ENCODE peak calls at places on chromosomes 11 and 22, in seven cellular contexts. One of them, this sample, is unnamed.
A peak's percentile ranks its signal among the peaks of the same experiment; 100 is the strongest.

GRCh38 chr11:19730373-19730772 is 17.7 kb downstream of the NAV2 start:
- DNase-seq in stimulated activated CD4-positive, alpha-beta T cell treated with anti-CD3 and anti-CD28 coated beads, Interleukin-1b, Interleukin-23, amount 100 ng/mL, for 48 hours: no peak
- DNase-seq in NCI-H1436: no peak
- DNase-seq in progenitor cell of endocrine pancreas: no peak
- DNase-seq in M059J: no peak
- DNase-seq in skeletal muscle cell: no peak
- DNase-seq in activated naive CD4-positive, alpha-beta T cell: no peak
- DNase-seq in this sample: no peak

GRCh38 chr11:92707173-92707619 is 262.3 kb upstream of the MTNR1B start:
- DNase-seq in activated naive CD4-positive, alpha-beta T cell: no peak
- DNase-seq in stimulated activated CD4-positive, alpha-beta T cell treated with anti-CD3 and anti-CD28 coated beads, Interleukin-1b, Interleukin-23, amount 100 ng/mL, for 48 hours: no peak
- DNase-seq in M059J: no peak
- DNase-seq in skeletal muscle cell: peak; percentile 69
- DNase-seq in NCI-H1436: peak; percentile 49
- DNase-seq in progenitor cell of endocrine pancreas: no peak
- DNase-seq in this sample: peak; percentile 15

GRCh38 chr11:123046473-123047264 is 15.3 kb downstream of the HSPA8 start:
- DNase-seq in stimulated activated CD4-positive, alpha-beta T cell treated with anti-CD3 and anti-CD28 coated beads, Interleukin-1b, Interleukin-23, amount 100 ng/mL, for 48 hours: no peak
- DNase-seq in skeletal muscle cell: peak; percentile 43
- DNase-seq in NCI-H1436: no peak
- DNase-seq in activated naive CD4-positive, alpha-beta T cell: no peak
- DNase-seq in progenitor cell of endocrine pancreas: no peak
- DNase-seq in M059J: no peak
- DNase-seq in this sample: no peak

GRCh38 chr22:47129902-47130301 is 367.5 kb downstream of the TBC1D22A start:
- DNase-seq in activated naive CD4-positive, alpha-beta T cell: no peak
- DNase-seq in skeletal muscle cell: no peak
- DNase-seq in NCI-H1436: peak; percentile 53
- DNase-seq in M059J: no peak
- DNase-seq in progenitor cell of endocrine pancreas: no peak
- DNase-seq in stimulated activated CD4-positive, alpha-beta T cell treated with anti-CD3 and anti-CD28 coated beads, Interleukin-1b, Interleukin-23, amount 100 ng/mL, for 48 hours: peak; percentile 30
- DNase-seq in this sample: peak; percentile 30

GRCh38 chr22:22168190-22168940 is 76.2 kb upstream of the VPREB1 start:
- DNase-seq in NCI-H1436: peak; percentile 16
- DNase-seq in M059J: peak; percentile 69
- DNase-seq in skeletal muscle cell: peak; percentile 39
- DNase-seq in stimulated activated CD4-positive, alpha-beta T cell treated with anti-CD3 and anti-CD28 coated beads, Interleukin-1b, Interleukin-23, amount 100 ng/mL, for 48 hours: no peak
- DNase-seq in activated naive CD4-positive, alpha-beta T cell: no peak
- DNase-seq in progenitor cell of endocrine pancreas: no peak
- DNase-seq in this sample: no peak

GRCh38 chr22:44622685-44623084 is 79.3 kb upstream of the PRR5 start:
- DNase-seq in M059J: no peak
- DNase-seq in stimulated activated CD4-positive, alpha-beta T cell treated with anti-CD3 and anti-CD28 coated beads, Interleukin-1b, Interleukin-23, amount 100 ng/mL, for 48 hours: no peak
- DNase-seq in skeletal muscle cell: no peak
- DNase-seq in progenitor cell of endocrine pancreas: no peak
- DNase-seq in NCI-H1436: no peak
- DNase-seq in activated naive CD4-positive, alpha-beta T cell: no peak
- DNase-seq in this sample: no peak

GRCh38 chr11:103696130-103696529 is 340.3 kb upstream of the DDI1 start:
- DNase-seq in stimulated activated CD4-positive, alpha-beta T cell treated with anti-CD3 and anti-CD28 coated beads, Interleukin-1b, Interleukin-23, amount 100 ng/mL, for 48 hours: no peak
- DNase-seq in progenitor cell of endocrine pancreas: no peak
- DNase-seq in NCI-H1436: no peak
- DNase-seq in skeletal muscle cell: no peak
- DNase-seq in M059J: no peak
- DNase-seq in activated naive CD4-positive, alpha-beta T cell: no peak
- DNase-seq in this sample: no peak

GRCh38 chr11:126640186-126640585 is 284.7 kb downstream of the ST3GAL4 start:
- DNase-seq in activated naive CD4-positive, alpha-beta T cell: no peak
- DNase-seq in M059J: no peak
- DNase-seq in NCI-H1436: no peak
- DNase-seq in skeletal muscle cell: no peak
- DNase-seq in progenitor cell of endocrine pancreas: no peak
- DNase-seq in stimulated activated CD4-positive, alpha-beta T cell treated with anti-CD3 and anti-CD28 coated beads, Interleukin-1b, Interleukin-23, amount 100 ng/mL, for 48 hours: no peak
- DNase-seq in this sample: peak; percentile 28

GRCh38 chr22:19886605-19887250 is 32.1 kb upstream of the GNB1L start:
- DNase-seq in progenitor cell of endocrine pancreas: no peak
- DNase-seq in activated naive CD4-positive, alpha-beta T cell: no peak
- DNase-seq in stimulated activated CD4-positive, alpha-beta T cell treated with anti-CD3 and anti-CD28 coated beads, Interleukin-1b, Interleukin-23, amount 100 ng/mL, for 48 hours: peak; percentile 28
- DNase-seq in skeletal muscle cell: no peak
- DNase-seq in NCI-H1436: no peak
- DNase-seq in M059J: peak; percentile 36
- DNase-seq in this sample: no peak

GRCh38 chr11:12053606-12054361 is 45.4 kb upstream of the DKK3 start:
- DNase-seq in NCI-H1436: peak; percentile 9
- DNase-seq in activated naive CD4-positive, alpha-beta T cell: no peak
- DNase-seq in progenitor cell of endocrine pancreas: no peak
- DNase-seq in M059J: peak; percentile 74
- DNase-seq in stimulated activated CD4-positive, alpha-beta T cell treated with anti-CD3 and anti-CD28 coated beads, Interleukin-1b, Interleukin-23, amount 100 ng/mL, for 48 hours: no peak
- DNase-seq in skeletal muscle cell: peak; percentile 74
- DNase-seq in this sample: no peak

GRCh38 chr11:80024119-80024518 is 583.3 kb upstream of the TENM4 start:
- DNase-seq in stimulated activated CD4-positive, alpha-beta T cell treated with anti-CD3 and anti-CD28 coated beads, Interleukin-1b, Interleukin-23, amount 100 ng/mL, for 48 hours: no peak
- DNase-seq in activated naive CD4-positive, alpha-beta T cell: no peak
- DNase-seq in NCI-H1436: no peak
- DNase-seq in skeletal muscle cell: no peak
- DNase-seq in M059J: no peak
- DNase-seq in progenitor cell of endocrine pancreas: no peak
- DNase-seq in this sample: no peak

GRCh38 chr11:32121012-32121411 is 30.1 kb downstream of the RCN1 start:
- DNase-seq in skeletal muscle cell: no peak
- DNase-seq in activated naive CD4-positive, alpha-beta T cell: no peak
- DNase-seq in M059J: no peak
- DNase-seq in progenitor cell of endocrine pancreas: no peak
- DNase-seq in NCI-H1436: no peak
- DNase-seq in stimulated activated CD4-positive, alpha-beta T cell treated with anti-CD3 and anti-CD28 coated beads, Interleukin-1b, Interleukin-23, amount 100 ng/mL, for 48 hours: no peak
- DNase-seq in this sample: no peak

GRCh38 chr11:21785351-21785750 is 407.5 kb upstream of the ANO5 start:
- DNase-seq in NCI-H1436: no peak
- DNase-seq in progenitor cell of endocrine pancreas: no peak
- DNase-seq in M059J: no peak
- DNase-seq in skeletal muscle cell: no peak
- DNase-seq in activated naive CD4-positive, alpha-beta T cell: no peak
- DNase-seq in stimulated activated CD4-positive, alpha-beta T cell treated with anti-CD3 and anti-CD28 coated beads, Interleukin-1b, Interleukin-23, amount 100 ng/mL, for 48 hours: no peak
- DNase-seq in this sample: no peak

GRCh38 chr11:11626128-11626527 is 4.3 kb upstream of the GALNT18 start:
- DNase-seq in progenitor cell of endocrine pancreas: no peak
- DNase-seq in NCI-H1436: no peak
- DNase-seq in skeletal muscle cell: no peak
- DNase-seq in stimulated activated CD4-positive, alpha-beta T cell treated with anti-CD3 and anti-CD28 coated beads, Interleukin-1b, Interleukin-23, amount 100 ng/mL, for 48 hours: no peak
- DNase-seq in activated naive CD4-positive, alpha-beta T cell: no peak
- DNase-seq in M059J: peak; percentile 28
- DNase-seq in this sample: no peak

GRCh38 chr11:130389315-130389935 is 39.0 kb downstream of the ADAMTS8 start:
- DNase-seq in progenitor cell of endocrine pancreas: no peak
- DNase-seq in NCI-H1436: no peak
- DNase-seq in skeletal muscle cell: no peak
- DNase-seq in stimulated activated CD4-positive, alpha-beta T cell treated with anti-CD3 and anti-CD28 coated beads, Interleukin-1b, Interleukin-23, amount 100 ng/mL, for 48 hours: no peak
- DNase-seq in M059J: no peak
- DNase-seq in activated naive CD4-positive, alpha-beta T cell: no peak
- DNase-seq in this sample: no peak

GRCh38 chr11:17012712-17013547 is 1.3 kb downstream of the PLEKHA7 start:
- DNase-seq in M059J: peak; percentile 83
- DNase-seq in stimulated activated CD4-positive, alpha-beta T cell treated with anti-CD3 and anti-CD28 coated beads, Interleukin-1b, Interleukin-23, amount 100 ng/mL, for 48 hours: no peak
- DNase-seq in activated naive CD4-positive, alpha-beta T cell: no peak
- DNase-seq in progenitor cell of endocrine pancreas: peak; percentile 42
- DNase-seq in NCI-H1436: no peak
- DNase-seq in skeletal muscle cell: peak; percentile 67
- DNase-seq in this sample: peak; percentile 80

GRCh38 chr22:19844423-19845368 is 10.0 kb downstream of the GNB1L start:
- DNase-seq in stimulated activated CD4-positive, alpha-beta T cell treated with anti-CD3 and anti-CD28 coated beads, Interleukin-1b, Interleukin-23, amount 100 ng/mL, for 48 hours: no peak
- DNase-seq in progenitor cell of endocrine pancreas: no peak
- DNase-seq in M059J: peak; percentile 83
- DNase-seq in activated naive CD4-positive, alpha-beta T cell: no peak
- DNase-seq in skeletal muscle cell: no peak
- DNase-seq in NCI-H1436: no peak
- DNase-seq in this sample: no peak

GRCh38 chr11:7573193-7573557 is 59.4 kb downstream of the PPFIBP2 start:
- DNase-seq in progenitor cell of endocrine pancreas: no peak
- DNase-seq in NCI-H1436: no peak
- DNase-seq in skeletal muscle cell: no peak
- DNase-seq in activated naive CD4-positive, alpha-beta T cell: no peak
- DNase-seq in stimulated activated CD4-positive, alpha-beta T cell treated with anti-CD3 and anti-CD28 coated beads, Interleukin-1b, Interleukin-23, amount 100 ng/mL, for 48 hours: no peak
- DNase-seq in M059J: no peak
- DNase-seq in this sample: no peak

GRCh38 chr11:33724644-33725035 is 11.6 kb downstream of the CD59 start:
- DNase-seq in NCI-H1436: no peak
- DNase-seq in activated naive CD4-positive, alpha-beta T cell: no peak
- DNase-seq in progenitor cell of endocrine pancreas: no peak
- DNase-seq in stimulated activated CD4-positive, alpha-beta T cell treated with anti-CD3 and anti-CD28 coated beads, Interleukin-1b, Interleukin-23, amount 100 ng/mL, for 48 hours: no peak
- DNase-seq in M059J: peak; percentile 66
- DNase-seq in skeletal muscle cell: no peak
- DNase-seq in this sample: no peak

GRCh38 chr11:58913685-58914084 is 25.6 kb upstream of the GLYATL1 start:
- DNase-seq in NCI-H1436: no peak
- DNase-seq in skeletal muscle cell: no peak
- DNase-seq in stimulated activated CD4-positive, alpha-beta T cell treated with anti-CD3 and anti-CD28 coated beads, Interleukin-1b, Interleukin-23, amount 100 ng/mL, for 48 hours: no peak
- DNase-seq in M059J: no peak
- DNase-seq in activated naive CD4-positive, alpha-beta T cell: no peak
- DNase-seq in progenitor cell of endocrine pancreas: no peak
- DNase-seq in this sample: no peak

GRCh38 chr11:64592234-64592615 is 1.2 kb downstream of the SLC22A12 start:
- DNase-seq in activated naive CD4-positive, alpha-beta T cell: no peak
- DNase-seq in skeletal muscle cell: no peak
- DNase-seq in stimulated activated CD4-positive, alpha-beta T cell treated with anti-CD3 and anti-CD28 coated beads, Interleukin-1b, Interleukin-23, amount 100 ng/mL, for 48 hours: no peak
- DNase-seq in M059J: no peak
- DNase-seq in progenitor cell of endocrine pancreas: no peak
- DNase-seq in NCI-H1436: no peak
- DNase-seq in this sample: no peak

GRCh38 chr11:43825217-43825816 is 55.3 kb upstream of the ALKBH3 start:
- DNase-seq in progenitor cell of endocrine pancreas: no peak
- DNase-seq in NCI-H1436: peak; percentile 27
- DNase-seq in skeletal muscle cell: no peak
- DNase-seq in M059J: peak; percentile 40
- DNase-seq in activated naive CD4-positive, alpha-beta T cell: no peak
- DNase-seq in stimulated activated CD4-positive, alpha-beta T cell treated with anti-CD3 and anti-CD28 coated beads, Interleukin-1b, Interleukin-23, amount 100 ng/mL, for 48 hours: no peak
- DNase-seq in this sample: peak; percentile 28

GRCh38 chr22:28813772-28814518 is 13.6 kb upstream of the XBP1 start:
- DNase-seq in NCI-H1436: no peak
- DNase-seq in progenitor cell of endocrine pancreas: no peak
- DNase-seq in stimulated activated CD4-positive, alpha-beta T cell treated with anti-CD3 and anti-CD28 coated beads, Interleukin-1b, Interleukin-23, amount 100 ng/mL, for 48 hours: no peak
- DNase-seq in activated naive CD4-positive, alpha-beta T cell: no peak
- DNase-seq in skeletal muscle cell: no peak
- DNase-seq in M059J: no peak
- DNase-seq in this sample: no peak

GRCh38 chr11:3344775-3345174 is 34.2 kb downstream of the ZNF195 start:
- DNase-seq in NCI-H1436: no peak
- DNase-seq in activated naive CD4-positive, alpha-beta T cell: no peak
- DNase-seq in stimulated activated CD4-positive, alpha-beta T cell treated with anti-CD3 and anti-CD28 coated beads, Interleukin-1b, Interleukin-23, amount 100 ng/mL, for 48 hours: no peak
- DNase-seq in M059J: no peak
- DNase-seq in progenitor cell of endocrine pancreas: no peak
- DNase-seq in skeletal muscle cell: no peak
- DNase-seq in this sample: no peak

This sample was measured in WERI-Rb-1.